ENCODE peak calls at places on chromosomes 12 and 14, in four cellular contexts. V, D, B and X are unnamed samples.

GRCh38 chr14:50263321-50263720 is 31.9 kb upstream of the SOS2 start:
- DNase-seq in V (no peak), D (no peak), B (no peak), X (no peak)

GRCh38 chr14:66403183-66403582 is 83.0 kb upstream of the CCDC196 start:
- DNase-seq in D (peak), V (peak), B (peak), X (peak)

GRCh38 chr14:77151245-77151644 is 9.7 kb upstream of the ZDHHC22 start:
- DNase-seq in D (peak), B (peak), V (peak), X (peak)

GRCh38 chr14:52061890-52062289 is 7.0 kb downstream of the NID2 start:
- DNase-seq in D (no peak), V (no peak), B (no peak), X (peak)

GRCh38 chr12:113515082-113515856 is 43.6 kb upstream of the LHX5 start:
- DNase-seq in B (peak), V (no peak), D (no peak), X (peak)

GRCh38 chr12:10214877-10215267 is 2.2 kb downstream of the GABARAPL1 start:
- DNase-seq in D (no peak), V (no peak), B (no peak), X (no peak)

GRCh38 chr12:10191865-10192264 is 13.0 kb downstream of the TMEM52B start:
- DNase-seq in D (peak), B (no peak), V (peak), X (peak)

GRCh38 chr12:112967858-112968257 is 10.5 kb upstream of the OAS2 start:
- DNase-seq in V (no peak), B (no peak), D (no peak), X (no peak)

GRCh38 chr12:93174048-93174447 is 203.7 kb upstream of the NUDT4 start:
- DNase-seq in V (no peak), D (peak), B (no peak), X (no peak)

GRCh38 chr12:107477946-107478610 is 207.5 kb upstream of the PWP1 start:
- DNase-seq in B (no peak), V (peak), D (peak), X (no peak)

GRCh38 chr12:105561981-105562726 is 231.7 kb downstream of the C12orf75 start:
- DNase-seq in D (peak), V (peak), B (no peak), X (peak)

GRCh38 chr12:4216542-4216927 is 57.0 kb upstream of the CCND2 start:
- DNase-seq in B (no peak), D (no peak), V (no peak), X (no peak)

GRCh38 chr14:35534884-35535793 is 1.2 kb downstream of the INSM2 start:
- DNase-seq in V (peak), B (peak), D (peak), X (peak)
- TF ChIP-seq EZH2 in V (peak), B (peak), D (peak), X (peak)

GRCh38 chr12:82760423-82760822 is 73.7 kb downstream of the TMTC2 start:
- DNase-seq in V (no peak), D (no peak), B (no peak), X (peak)
- TF ChIP-seq EZH2phosphoT487 in V (no peak), D (no peak), B (no peak), X (no peak)

DNA sequence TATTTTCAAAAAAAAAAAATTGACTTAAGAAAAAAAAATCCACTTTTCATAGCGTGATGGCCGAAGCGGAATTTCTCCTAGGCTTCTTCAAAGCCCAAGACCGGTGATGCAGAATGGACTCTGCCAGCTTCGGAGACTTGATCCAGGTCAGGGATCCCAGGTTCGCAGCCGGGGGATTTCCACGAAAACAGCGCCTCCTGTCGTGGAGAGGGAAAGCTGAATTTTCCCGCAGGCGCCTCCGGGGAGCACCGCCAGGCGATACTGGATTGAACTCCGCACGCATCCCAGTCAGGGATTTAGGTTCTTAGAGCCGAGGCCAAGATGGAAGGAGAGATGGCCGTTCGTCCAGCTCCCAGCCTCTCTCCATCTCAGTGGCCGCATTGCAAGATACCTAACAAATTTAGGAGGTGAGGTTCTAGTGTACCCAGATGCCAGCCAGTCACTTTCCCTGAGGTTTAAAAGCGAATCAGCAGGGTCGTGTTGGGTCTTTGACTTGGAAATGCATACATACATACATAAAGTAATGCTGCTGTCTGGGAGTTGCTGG is 2.2 kb downstream of the TTC6 start:
- DNase-seq in B (peak), D (peak), V (peak), X (peak)
- TF ChIP-seq EZH2 in B (no peak), D (no peak), V (no peak), X (peak)

GRCh38 chr12:114656906-114657596 is 26.9 kb downstream of the TBX3 start:
- DNase-seq in B (peak), V (no peak), D (no peak), X (no peak)

GRCh38 chr12:114658002-114658441 is 26.0 kb downstream of the TBX3 start:
- DNase-seq in D (no peak), B (no peak), V (no peak), X (no peak)

GRCh38 chr12:114659084-114659483 is 24.9 kb downstream of the TBX3 start:
- DNase-seq in B (no peak), V (no peak), D (no peak), X (no peak)

GRCh38 chr12:114657597-114657920 is 26.4 kb downstream of the TBX3 start:
- DNase-seq in B (no peak), V (no peak), D (no peak), X (no peak)

DNA sequence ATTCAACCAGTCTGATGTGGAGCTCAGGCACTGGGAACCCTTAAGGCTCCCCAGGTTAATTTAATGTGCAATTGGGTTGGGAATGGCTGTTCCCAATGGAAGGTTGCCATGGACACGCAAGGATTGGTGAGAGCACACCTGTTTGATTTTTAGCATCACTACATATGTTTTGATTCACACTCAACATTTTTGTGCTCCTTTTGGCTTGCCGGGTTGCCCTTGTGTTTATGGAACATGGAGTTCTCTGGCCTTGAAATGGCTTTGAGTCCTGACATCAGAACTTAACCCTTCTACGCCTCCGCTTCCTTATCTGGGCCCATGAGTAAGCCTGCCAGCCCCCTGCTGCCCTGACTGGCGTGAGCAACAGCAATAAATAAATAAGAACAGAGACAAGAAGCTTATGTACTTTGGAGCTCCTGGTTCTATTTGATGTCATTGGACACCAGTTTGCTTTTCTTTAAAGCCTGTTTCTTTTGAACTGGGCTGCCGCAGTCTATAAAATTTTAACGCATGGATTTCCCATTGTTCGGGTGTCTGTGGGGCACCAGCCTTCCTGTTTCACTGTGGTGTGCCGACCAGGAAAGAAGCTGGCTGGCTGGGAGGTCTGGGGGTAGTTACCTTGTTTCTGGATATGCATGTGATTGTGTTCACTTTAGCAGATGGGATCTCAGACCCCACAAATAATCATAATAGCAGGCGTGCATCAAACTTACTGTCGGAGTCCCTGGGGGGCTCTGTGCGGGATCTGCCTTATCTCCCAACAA is 27.9 kb downstream of the TBX3 start:
- DNase-seq in D (no peak), V (peak), B (no peak), X (no peak)
- TF ChIP-seq EZH2phosphoT487 in D (no peak), V (no peak), B (no peak), X (no peak)

GRCh38 chr14:36511981-36512584 is 7.9 kb downstream of the NKX2-1 start:
- DNase-seq in D (no peak), B (no peak), V (no peak), X (no peak)

GRCh38 chr14:36513012-36513420 is 7.0 kb downstream of the NKX2-1 start:
- DNase-seq in D (no peak), V (no peak), B (peak), X (peak)

GRCh38 chr14:36513451-36514277 is 6.4 kb downstream of the NKX2-1 start:
- DNase-seq in B (peak), V (no peak), D (no peak), X (peak)

GRCh38 chr14:36510874-36511273 is 9.2 kb downstream of the NKX2-1 start:
- DNase-seq in B (no peak), D (no peak), V (no peak), X (no peak)

DNA sequence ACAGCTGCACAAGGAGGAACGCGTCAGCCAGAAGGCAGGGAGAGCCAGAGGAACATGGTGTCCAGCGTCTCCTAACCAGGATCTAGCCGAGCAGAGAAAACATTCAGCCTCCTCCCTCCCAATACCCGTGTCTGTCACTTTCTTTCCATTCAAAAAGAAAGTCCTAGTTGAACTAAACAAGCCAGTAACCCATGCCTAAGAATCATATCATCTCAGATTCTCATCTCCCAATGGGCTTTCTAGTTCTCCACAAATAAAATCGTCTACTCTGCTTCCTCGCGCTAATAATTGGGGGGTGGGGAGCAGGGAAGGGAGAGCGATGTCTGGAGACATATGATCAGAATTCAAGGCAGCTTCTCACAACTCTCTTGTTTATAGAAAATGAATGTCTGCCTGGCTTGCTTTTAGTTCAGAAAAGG is 7.4 kb downstream of the NKX2-1 start:
- DNase-seq in D (no peak), V (no peak), B (no peak), X (no peak)
- TF ChIP-seq EZH2 in D (peak), V (no peak), B (no peak), X (peak)

DNA sequence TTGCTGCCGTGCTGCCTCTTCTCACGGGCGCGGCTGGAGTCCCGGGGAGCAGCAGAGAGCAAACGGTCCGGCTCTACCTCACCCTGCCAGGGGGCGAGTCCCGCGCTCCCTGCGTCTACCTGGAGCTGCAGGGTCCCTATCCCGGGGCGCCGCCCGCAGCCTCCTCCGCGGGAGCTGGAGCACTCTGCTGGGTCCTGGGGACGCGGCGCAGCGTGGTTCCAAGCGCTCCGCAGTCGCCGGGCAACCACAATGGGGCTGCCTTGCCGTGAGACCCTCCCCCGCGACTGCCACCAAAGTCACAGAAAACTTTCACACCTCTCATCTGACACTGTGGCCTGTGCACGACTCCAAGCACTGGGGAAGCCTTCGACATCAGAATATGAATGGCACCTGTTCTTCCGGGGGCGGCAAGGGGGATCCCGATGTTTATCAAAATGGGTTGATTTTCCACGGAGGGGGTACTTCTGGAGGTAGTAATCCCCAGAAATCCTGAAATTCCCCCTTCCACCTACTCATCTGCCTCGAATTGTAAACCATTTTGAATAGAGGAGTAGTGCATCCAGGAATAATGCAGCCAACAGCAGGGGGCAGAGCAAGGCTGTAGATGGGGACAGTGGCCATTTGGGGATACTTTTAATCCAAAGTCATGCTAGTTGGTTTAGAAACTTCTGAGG is at the start of gene C12orf42:
- DNase-seq in D (peak), B (peak), V (peak), X (peak)
- TF ChIP-seq EZH2phosphoT487 in D (no peak), B (no peak), V (no peak), X (no peak)